ENCODE peak calls at places on chromosomes 2 and 18, in five cellular contexts. I is activated naive CD8-positive, alpha-beta T cell treated with anti-CD3 and anti-CD28 coated beads, Interleukin-2, amount 10 ng/mL, durations not matched to agents 7 days and 5 days; L is CD4-positive, alpha-beta memory T cell; C is right atrium auricular region; O is RPMI8226. U is an unnamed sample.
A peak's percentile ranks its signal among the peaks of the same experiment; 100 is the strongest.

GRCh38 chr2:232884001-232884421 is 13.9 kb downstream of the SNORC start:
- DNase-seq in I (peak; percentile 18), L (no peak), C (no peak), O (no peak), U (no peak)

GRCh38 chr2:191691898-191692297 is 14.0 kb downstream of the NABP1 start:
- DNase-seq in I (no peak), L (no peak), C (no peak), O (no peak), U (no peak)

GRCh38 chr2:209636066-209636465 is 135.6 kb upstream of the UNC80 start:
- DNase-seq in I (no peak), L (no peak), C (no peak), O (no peak), U (no peak)

GRCh38 chr2:172429351-172429968 is 2.1 kb downstream of the ITGA6 start:
- DNase-seq in I (no peak), L (no peak), C (no peak), O (no peak), U (no peak)

GRCh38 chr2:21250693-21251092 is 126.9 kb downstream of the TDRD15 start:
- DNase-seq in I (no peak), L (no peak), C (no peak), O (no peak), U (no peak)

GRCh38 chr2:53744395-53745065 is 23.1 kb upstream of the CHAC2 start:
- DNase-seq in I (no peak), L (no peak), C (no peak), O (no peak), U (no peak)

GRCh38 chr2:195659114-195659513 is 2.1 kb downstream of the SLC39A10 start:
- DNase-seq in I (no peak), L (peak; percentile 77), C (no peak), O (no peak), U (peak; percentile 55)

GRCh38 chr18:10147199-10147598 is 233.4 kb downstream of the VAPA start:
- DNase-seq in I (no peak), L (no peak), C (no peak), O (no peak), U (no peak)

GRCh38 chr2:95122197-95122551 is 566 bp upstream of the MRPS5 start:
- DNase-seq in I (no peak), L (no peak), C (no peak), O (no peak), U (peak; percentile 15)

GRCh38 chr2:15603948-15604347 is 12.3 kb downstream of the DDX1 start:
- DNase-seq in I (no peak), L (no peak), C (no peak), O (no peak), U (no peak)

GRCh38 chr18:70462078-70462439 is 173.2 kb downstream of the SOCS6 start:
- DNase-seq in I (no peak), L (no peak), C (no peak), O (no peak), U (no peak)

GRCh38 chr18:54257015-54257414 is 12.3 kb upstream of the POLI start:
- DNase-seq in I (no peak), L (no peak), C (no peak), O (no peak), U (no peak)

GRCh38 chr18:393558-393957 is 106.9 kb downstream of the COLEC12 start:
- DNase-seq in I (no peak), L (no peak), C (no peak), O (no peak), U (no peak)

GRCh38 chr2:11411768-11412448 is 54.1 kb downstream of the E2F6 start:
- DNase-seq in I (no peak), L (no peak), C (no peak), O (no peak), U (no peak)

GRCh38 chr2:40220177-40220925 is 231.5 kb downstream of the SLC8A1 start:
- DNase-seq in I (no peak), L (no peak), C (no peak), O (peak; percentile 66), U (no peak)

GRCh38 chr18:76496200-76496890 is 1.3 kb upstream of the ZNF516 start:
- DNase-seq in I (peak; percentile 43), L (peak; percentile 25), C (peak; percentile 80), O (peak; percentile 63), U (no peak)

U was measured in Jurkat, Clone E6-1.